ENCODE peak calls at places on chromosomes 16 and 17, in five cellular contexts. One of them, this sample, is unnamed.

GRCh38 chr17:67417507-67417906 is 40.4 kb downstream of the PITPNC1 start:
- DNase-seq in amniotic stem cell: no peak
- DNase-seq in activated T-helper 9 cell treated with anti-CD3 and anti-CD28 coated beads, Interleukin-2, amount 50 U/mL, for 16 hours: no peak
- DNase-seq in stimulated activated CD4-positive, alpha-beta T cell treated with anti-CD3 and anti-CD28 coated beads, Interleukin-4, amount 100 ng/mL, for 48 hours: no peak
- DNase-seq in NAMALWA: no peak
- DNase-seq in this sample: no peak

GRCh38 chr17:48483004-48483403 is 47.8 kb downstream of the HOXB1 start:
- DNase-seq in stimulated activated CD4-positive, alpha-beta T cell treated with anti-CD3 and anti-CD28 coated beads, Interleukin-4, amount 100 ng/mL, for 48 hours: no peak
- DNase-seq in amniotic stem cell: no peak
- DNase-seq in activated T-helper 9 cell treated with anti-CD3 and anti-CD28 coated beads, Interleukin-2, amount 50 U/mL, for 16 hours: no peak
- DNase-seq in NAMALWA: no peak
- DNase-seq in this sample: peak; percentile 71

GRCh38 chr16:48433849-48434530 is 48.8 kb upstream of the SIAH1 start:
- DNase-seq in stimulated activated CD4-positive, alpha-beta T cell treated with anti-CD3 and anti-CD28 coated beads, Interleukin-4, amount 100 ng/mL, for 48 hours: no peak
- DNase-seq in NAMALWA: no peak
- DNase-seq in amniotic stem cell: no peak
- DNase-seq in activated T-helper 9 cell treated with anti-CD3 and anti-CD28 coated beads, Interleukin-2, amount 50 U/mL, for 16 hours: no peak
- DNase-seq in this sample: no peak

GRCh38 chr16:3086596-3087242 is 12.4 kb downstream of the ZSCAN10 start:
- DNase-seq in activated T-helper 9 cell treated with anti-CD3 and anti-CD28 coated beads, Interleukin-2, amount 50 U/mL, for 16 hours: no peak
- DNase-seq in stimulated activated CD4-positive, alpha-beta T cell treated with anti-CD3 and anti-CD28 coated beads, Interleukin-4, amount 100 ng/mL, for 48 hours: no peak
- DNase-seq in NAMALWA: no peak
- DNase-seq in amniotic stem cell: no peak
- DNase-seq in this sample: no peak

GRCh38 chr17:46732754-46733398 is 85.6 kb downstream of the WNT3 start:
- DNase-seq in activated T-helper 9 cell treated with anti-CD3 and anti-CD28 coated beads, Interleukin-2, amount 50 U/mL, for 16 hours: no peak
- DNase-seq in stimulated activated CD4-positive, alpha-beta T cell treated with anti-CD3 and anti-CD28 coated beads, Interleukin-4, amount 100 ng/mL, for 48 hours: no peak
- DNase-seq in NAMALWA: no peak
- DNase-seq in amniotic stem cell: no peak
- DNase-seq in this sample: no peak

GRCh38 chr16:58508671-58509251 is 6.6 kb upstream of the SETD6 start:
- DNase-seq in amniotic stem cell: no peak
- DNase-seq in stimulated activated CD4-positive, alpha-beta T cell treated with anti-CD3 and anti-CD28 coated beads, Interleukin-4, amount 100 ng/mL, for 48 hours: no peak
- DNase-seq in NAMALWA: no peak
- DNase-seq in activated T-helper 9 cell treated with anti-CD3 and anti-CD28 coated beads, Interleukin-2, amount 50 U/mL, for 16 hours: no peak
- DNase-seq in this sample: no peak

GRCh38 chr17:50935201-50936124 is 69.3 kb upstream of the TOB1 start:
- DNase-seq in amniotic stem cell: no peak
- DNase-seq in stimulated activated CD4-positive, alpha-beta T cell treated with anti-CD3 and anti-CD28 coated beads, Interleukin-4, amount 100 ng/mL, for 48 hours: no peak
- DNase-seq in activated T-helper 9 cell treated with anti-CD3 and anti-CD28 coated beads, Interleukin-2, amount 50 U/mL, for 16 hours: no peak
- DNase-seq in NAMALWA: no peak
- DNase-seq in this sample: peak; percentile 6

GRCh38 chr17:34668206-34668605 is 88.8 kb downstream of the TMEM132E start:
- DNase-seq in stimulated activated CD4-positive, alpha-beta T cell treated with anti-CD3 and anti-CD28 coated beads, Interleukin-4, amount 100 ng/mL, for 48 hours: no peak
- DNase-seq in NAMALWA: no peak
- DNase-seq in activated T-helper 9 cell treated with anti-CD3 and anti-CD28 coated beads, Interleukin-2, amount 50 U/mL, for 16 hours: no peak
- DNase-seq in amniotic stem cell: no peak
- DNase-seq in this sample: no peak

GRCh38 chr17:43878260-43879082 is 28.9 kb downstream of the MPP2 start:
- DNase-seq in activated T-helper 9 cell treated with anti-CD3 and anti-CD28 coated beads, Interleukin-2, amount 50 U/mL, for 16 hours: peak; percentile 56
- DNase-seq in stimulated activated CD4-positive, alpha-beta T cell treated with anti-CD3 and anti-CD28 coated beads, Interleukin-4, amount 100 ng/mL, for 48 hours: peak; percentile 70
- DNase-seq in NAMALWA: peak; percentile 69
- DNase-seq in amniotic stem cell: peak; percentile 63
- DNase-seq in this sample: peak; percentile 87

GRCh38 chr16:89064606-89065444 is 28.8 kb upstream of the ACSF3 start:
- DNase-seq in activated T-helper 9 cell treated with anti-CD3 and anti-CD28 coated beads, Interleukin-2, amount 50 U/mL, for 16 hours: no peak
- DNase-seq in amniotic stem cell: no peak
- DNase-seq in stimulated activated CD4-positive, alpha-beta T cell treated with anti-CD3 and anti-CD28 coated beads, Interleukin-4, amount 100 ng/mL, for 48 hours: no peak
- DNase-seq in NAMALWA: no peak
- DNase-seq in this sample: no peak

GRCh38 chr17:44438634-44439033 is 49.2 kb upstream of the ITGA2B start:
- DNase-seq in stimulated activated CD4-positive, alpha-beta T cell treated with anti-CD3 and anti-CD28 coated beads, Interleukin-4, amount 100 ng/mL, for 48 hours: no peak
- DNase-seq in amniotic stem cell: no peak
- DNase-seq in NAMALWA: no peak
- DNase-seq in activated T-helper 9 cell treated with anti-CD3 and anti-CD28 coated beads, Interleukin-2, amount 50 U/mL, for 16 hours: no peak
- DNase-seq in this sample: no peak

GRCh38 chr17:8832711-8833352 is 33.7 kb upstream of the MFSD6L start:
- DNase-seq in NAMALWA: peak; percentile 3
- DNase-seq in activated T-helper 9 cell treated with anti-CD3 and anti-CD28 coated beads, Interleukin-2, amount 50 U/mL, for 16 hours: peak; percentile 7
- DNase-seq in stimulated activated CD4-positive, alpha-beta T cell treated with anti-CD3 and anti-CD28 coated beads, Interleukin-4, amount 100 ng/mL, for 48 hours: peak; percentile 52
- DNase-seq in amniotic stem cell: no peak
- DNase-seq in this sample: no peak

GRCh38 chr17:57517519-57518342 is 227.4 kb downstream of the CCDC182 start:
- DNase-seq in stimulated activated CD4-positive, alpha-beta T cell treated with anti-CD3 and anti-CD28 coated beads, Interleukin-4, amount 100 ng/mL, for 48 hours: no peak
- DNase-seq in amniotic stem cell: no peak
- DNase-seq in NAMALWA: no peak
- DNase-seq in activated T-helper 9 cell treated with anti-CD3 and anti-CD28 coated beads, Interleukin-2, amount 50 U/mL, for 16 hours: no peak
- DNase-seq in this sample: no peak

GRCh38 chr17:41894791-41895331 is 23.9 kb downstream of the ACLY start:
- DNase-seq in NAMALWA: no peak
- DNase-seq in stimulated activated CD4-positive, alpha-beta T cell treated with anti-CD3 and anti-CD28 coated beads, Interleukin-4, amount 100 ng/mL, for 48 hours: no peak
- DNase-seq in amniotic stem cell: peak; percentile 69
- DNase-seq in activated T-helper 9 cell treated with anti-CD3 and anti-CD28 coated beads, Interleukin-2, amount 50 U/mL, for 16 hours: no peak
- DNase-seq in this sample: peak; percentile 79

GRCh38 chr17:73798111-73798748 is 154.0 kb upstream of the SDK2 start:
- DNase-seq in activated T-helper 9 cell treated with anti-CD3 and anti-CD28 coated beads, Interleukin-2, amount 50 U/mL, for 16 hours: no peak
- DNase-seq in stimulated activated CD4-positive, alpha-beta T cell treated with anti-CD3 and anti-CD28 coated beads, Interleukin-4, amount 100 ng/mL, for 48 hours: no peak
- DNase-seq in NAMALWA: no peak
- DNase-seq in amniotic stem cell: no peak
- DNase-seq in this sample: peak; percentile 32

GRCh38 chr17:47726796-47727703 is 6.0 kb upstream of the TBX21 start:
- DNase-seq in activated T-helper 9 cell treated with anti-CD3 and anti-CD28 coated beads, Interleukin-2, amount 50 U/mL, for 16 hours: no peak
- DNase-seq in stimulated activated CD4-positive, alpha-beta T cell treated with anti-CD3 and anti-CD28 coated beads, Interleukin-4, amount 100 ng/mL, for 48 hours: no peak
- DNase-seq in amniotic stem cell: no peak
- DNase-seq in NAMALWA: no peak
- DNase-seq in this sample: no peak

GRCh38 chr16:58098207-58099096 is 30.7 kb downstream of the CFAP20 start:
- DNase-seq in activated T-helper 9 cell treated with anti-CD3 and anti-CD28 coated beads, Interleukin-2, amount 50 U/mL, for 16 hours: no peak
- DNase-seq in amniotic stem cell: no peak
- DNase-seq in NAMALWA: no peak
- DNase-seq in stimulated activated CD4-positive, alpha-beta T cell treated with anti-CD3 and anti-CD28 coated beads, Interleukin-4, amount 100 ng/mL, for 48 hours: no peak
- DNase-seq in this sample: peak; percentile 19

GRCh38 chr16:19521471-19522368 is at the start of gene GDE1:
- DNase-seq in amniotic stem cell: peak; percentile 82
- DNase-seq in NAMALWA: peak; percentile 95
- DNase-seq in stimulated activated CD4-positive, alpha-beta T cell treated with anti-CD3 and anti-CD28 coated beads, Interleukin-4, amount 100 ng/mL, for 48 hours: peak; percentile 91
- DNase-seq in activated T-helper 9 cell treated with anti-CD3 and anti-CD28 coated beads, Interleukin-2, amount 50 U/mL, for 16 hours: peak; percentile 92
- DNase-seq in this sample: peak; percentile 83

GRCh38 chr16:17666293-17666692 is 195.5 kb upstream of the XYLT1 start:
- DNase-seq in activated T-helper 9 cell treated with anti-CD3 and anti-CD28 coated beads, Interleukin-2, amount 50 U/mL, for 16 hours: no peak
- DNase-seq in NAMALWA: no peak
- DNase-seq in stimulated activated CD4-positive, alpha-beta T cell treated with anti-CD3 and anti-CD28 coated beads, Interleukin-4, amount 100 ng/mL, for 48 hours: no peak
- DNase-seq in amniotic stem cell: no peak
- DNase-seq in this sample: no peak

GRCh38 chr17:37702605-37703004 is 42.3 kb downstream of the HNF1B start:
- DNase-seq in NAMALWA: no peak
- DNase-seq in stimulated activated CD4-positive, alpha-beta T cell treated with anti-CD3 and anti-CD28 coated beads, Interleukin-4, amount 100 ng/mL, for 48 hours: no peak
- DNase-seq in amniotic stem cell: peak; percentile 54
- DNase-seq in activated T-helper 9 cell treated with anti-CD3 and anti-CD28 coated beads, Interleukin-2, amount 50 U/mL, for 16 hours: no peak
- DNase-seq in this sample: peak; percentile 67

GRCh38 chr17:64401941-64402340 is 11.3 kb upstream of the PECAM1 start:
- DNase-seq in amniotic stem cell: no peak
- DNase-seq in stimulated activated CD4-positive, alpha-beta T cell treated with anti-CD3 and anti-CD28 coated beads, Interleukin-4, amount 100 ng/mL, for 48 hours: no peak
- DNase-seq in NAMALWA: no peak
- DNase-seq in activated T-helper 9 cell treated with anti-CD3 and anti-CD28 coated beads, Interleukin-2, amount 50 U/mL, for 16 hours: no peak
- DNase-seq in this sample: no peak

GRCh38 chr17:81328925-81329278 is 33.8 kb upstream of the SLC38A10 start:
- DNase-seq in amniotic stem cell: no peak
- DNase-seq in NAMALWA: no peak
- DNase-seq in stimulated activated CD4-positive, alpha-beta T cell treated with anti-CD3 and anti-CD28 coated beads, Interleukin-4, amount 100 ng/mL, for 48 hours: no peak
- DNase-seq in activated T-helper 9 cell treated with anti-CD3 and anti-CD28 coated beads, Interleukin-2, amount 50 U/mL, for 16 hours: no peak
- DNase-seq in this sample: no peak

GRCh38 chr17:75876190-75876937 is 2.0 kb downstream of the TRIM47 start:
- DNase-seq in NAMALWA: peak; percentile 86
- DNase-seq in amniotic stem cell: no peak
- DNase-seq in activated T-helper 9 cell treated with anti-CD3 and anti-CD28 coated beads, Interleukin-2, amount 50 U/mL, for 16 hours: peak; percentile 47
- DNase-seq in stimulated activated CD4-positive, alpha-beta T cell treated with anti-CD3 and anti-CD28 coated beads, Interleukin-4, amount 100 ng/mL, for 48 hours: peak; percentile 59
- DNase-seq in this sample: no peak

GRCh38 chr17:39808409-39808997 is 55.6 kb downstream of the IKZF3 start:
- DNase-seq in activated T-helper 9 cell treated with anti-CD3 and anti-CD28 coated beads, Interleukin-2, amount 50 U/mL, for 16 hours: no peak
- DNase-seq in NAMALWA: no peak
- DNase-seq in amniotic stem cell: no peak
- DNase-seq in stimulated activated CD4-positive, alpha-beta T cell treated with anti-CD3 and anti-CD28 coated beads, Interleukin-4, amount 100 ng/mL, for 48 hours: no peak
- DNase-seq in this sample: no peak

GRCh38 chr17:50950002-50950877 is 84.1 kb upstream of the TOB1 start:
- DNase-seq in amniotic stem cell: peak; percentile 89
- DNase-seq in activated T-helper 9 cell treated with anti-CD3 and anti-CD28 coated beads, Interleukin-2, amount 50 U/mL, for 16 hours: peak; percentile 26
- DNase-seq in stimulated activated CD4-positive, alpha-beta T cell treated with anti-CD3 and anti-CD28 coated beads, Interleukin-4, amount 100 ng/mL, for 48 hours: peak; percentile 37
- DNase-seq in NAMALWA: peak; percentile 53
- DNase-seq in this sample: peak; percentile 93

GRCh38 chr17:14760719-14761425 is 460.0 kb downstream of the HS3ST3B1 start:
- DNase-seq in NAMALWA: no peak
- DNase-seq in stimulated activated CD4-positive, alpha-beta T cell treated with anti-CD3 and anti-CD28 coated beads, Interleukin-4, amount 100 ng/mL, for 48 hours: no peak
- DNase-seq in amniotic stem cell: no peak
- DNase-seq in activated T-helper 9 cell treated with anti-CD3 and anti-CD28 coated beads, Interleukin-2, amount 50 U/mL, for 16 hours: no peak
- DNase-seq in this sample: no peak

GRCh38 chr17:45436161-45436560 is 3.5 kb upstream of the ARHGAP27 start:
- DNase-seq in amniotic stem cell: no peak
- DNase-seq in stimulated activated CD4-positive, alpha-beta T cell treated with anti-CD3 and anti-CD28 coated beads, Interleukin-4, amount 100 ng/mL, for 48 hours: no peak
- DNase-seq in activated T-helper 9 cell treated with anti-CD3 and anti-CD28 coated beads, Interleukin-2, amount 50 U/mL, for 16 hours: no peak
- DNase-seq in NAMALWA: no peak
- DNase-seq in this sample: no peak

GRCh38 chr16:17134586-17134985 is 336.2 kb downstream of the XYLT1 start:
- DNase-seq in activated T-helper 9 cell treated with anti-CD3 and anti-CD28 coated beads, Interleukin-2, amount 50 U/mL, for 16 hours: no peak
- DNase-seq in NAMALWA: no peak
- DNase-seq in amniotic stem cell: no peak
- DNase-seq in stimulated activated CD4-positive, alpha-beta T cell treated with anti-CD3 and anti-CD28 coated beads, Interleukin-4, amount 100 ng/mL, for 48 hours: no peak
- DNase-seq in this sample: no peak

GRCh38 chr17:66667491-66668030 is 167.4 kb upstream of the CACNG5 start:
- DNase-seq in NAMALWA: no peak
- DNase-seq in amniotic stem cell: no peak
- DNase-seq in activated T-helper 9 cell treated with anti-CD3 and anti-CD28 coated beads, Interleukin-2, amount 50 U/mL, for 16 hours: peak; percentile 62
- DNase-seq in stimulated activated CD4-positive, alpha-beta T cell treated with anti-CD3 and anti-CD28 coated beads, Interleukin-4, amount 100 ng/mL, for 48 hours: peak; percentile 35
- DNase-seq in this sample: no peak

GRCh38 chr16:3456374-3456773 is 12.9 kb downstream of the NAA60 start:
- DNase-seq in activated T-helper 9 cell treated with anti-CD3 and anti-CD28 coated beads, Interleukin-2, amount 50 U/mL, for 16 hours: no peak
- DNase-seq in stimulated activated CD4-positive, alpha-beta T cell treated with anti-CD3 and anti-CD28 coated beads, Interleukin-4, amount 100 ng/mL, for 48 hours: no peak
- DNase-seq in amniotic stem cell: no peak
- DNase-seq in NAMALWA: no peak
- DNase-seq in this sample: no peak

GRCh38 chr17:60819447-60820130 is 141.9 kb downstream of the BCAS3 start:
- DNase-seq in NAMALWA: no peak
- DNase-seq in amniotic stem cell: no peak
- DNase-seq in stimulated activated CD4-positive, alpha-beta T cell treated with anti-CD3 and anti-CD28 coated beads, Interleukin-4, amount 100 ng/mL, for 48 hours: no peak
- DNase-seq in activated T-helper 9 cell treated with anti-CD3 and anti-CD28 coated beads, Interleukin-2, amount 50 U/mL, for 16 hours: no peak
- DNase-seq in this sample: no peak

GRCh38 chr16:85674418-85674755 is 14.4 kb downstream of the GINS2 start:
- DNase-seq in activated T-helper 9 cell treated with anti-CD3 and anti-CD28 coated beads, Interleukin-2, amount 50 U/mL, for 16 hours: no peak
- DNase-seq in NAMALWA: no peak
- DNase-seq in amniotic stem cell: no peak
- DNase-seq in stimulated activated CD4-positive, alpha-beta T cell treated with anti-CD3 and anti-CD28 coated beads, Interleukin-4, amount 100 ng/mL, for 48 hours: no peak
- DNase-seq in this sample: no peak

GRCh38 chr17:72985882-72986720 is 106.4 kb downstream of the SLC39A11 start:
- DNase-seq in NAMALWA: peak; percentile 85
- DNase-seq in stimulated activated CD4-positive, alpha-beta T cell treated with anti-CD3 and anti-CD28 coated beads, Interleukin-4, amount 100 ng/mL, for 48 hours: peak; percentile 19
- DNase-seq in amniotic stem cell: peak; percentile 63
- DNase-seq in activated T-helper 9 cell treated with anti-CD3 and anti-CD28 coated beads, Interleukin-2, amount 50 U/mL, for 16 hours: peak; percentile 14
- DNase-seq in this sample: peak; percentile 70

GRCh38 chr17:27473748-27474609 is 17.7 kb downstream of the KSR1 start:
- DNase-seq in activated T-helper 9 cell treated with anti-CD3 and anti-CD28 coated beads, Interleukin-2, amount 50 U/mL, for 16 hours: peak; percentile 77
- DNase-seq in amniotic stem cell: no peak
- DNase-seq in NAMALWA: peak; percentile 19
- DNase-seq in stimulated activated CD4-positive, alpha-beta T cell treated with anti-CD3 and anti-CD28 coated beads, Interleukin-4, amount 100 ng/mL, for 48 hours: peak; percentile 58
- DNase-seq in this sample: no peak

GRCh38 chr17:9291912-9292562 is 270.7 kb downstream of the NTN1 start:
- DNase-seq in stimulated activated CD4-positive, alpha-beta T cell treated with anti-CD3 and anti-CD28 coated beads, Interleukin-4, amount 100 ng/mL, for 48 hours: peak; percentile 38
- DNase-seq in activated T-helper 9 cell treated with anti-CD3 and anti-CD28 coated beads, Interleukin-2, amount 50 U/mL, for 16 hours: peak; percentile 8
- DNase-seq in amniotic stem cell: no peak
- DNase-seq in NAMALWA: peak; percentile 12
- DNase-seq in this sample: no peak

This sample was measured in HCEC 1CT.